ENCODE peak calls at places on chromosome 20, in ten cellular contexts. X is RWPE1; R is heart right ventricle; L is PC-9; G is H1; Q is HepG2; S is psoas muscle; Y is CD8-positive, alpha-beta memory T cell; W is SK-N-MC; U is dorsolateral prefrontal cortex. K is an unnamed sample.

GRCh38 chr20:364905-365794 is 15.4 kb upstream of the TRIB3 start:
- DNase-seq in X (peak), R (no peak), L (peak), G (no peak), Q (peak), S (no peak), Y (peak), W (no peak), U (no peak), K (no peak)

GRCh38 chr20:29873946-29874345 is 1383.5 kb upstream of the DEFB115 start:
- DNase-seq in X (no peak), R (peak), L (no peak), G (peak), Q (no peak), S (peak), Y (peak), W (peak), U (peak), K (no peak)

GRCh38 chr20:54067606-54068174 is 2.7 kb downstream of the BCAS1 start:
- DNase-seq in X (peak), R (no peak), L (peak), G (peak), Q (peak), S (no peak), Y (no peak), W (no peak), U (no peak), K (no peak)

GRCh38 chr20:9051508-9051907 is 17.4 kb upstream of the PLCB4 start:
- DNase-seq in X (peak), R (no peak), L (peak), G (no peak), Q (peak), S (no peak), Y (no peak), W (no peak), U (no peak), K (no peak)

GRCh38 chr20:59933296-59933848 is at the start of gene SYCP2:
- DNase-seq in X (peak), R (peak), L (no peak), G (no peak), Q (no peak), S (peak), Y (peak), W (no peak), U (peak), K (no peak)

GRCh38 chr20:4989570-4989969 is 11.7 kb downstream of the SLC23A2 start:
- DNase-seq in X (no peak), R (no peak), L (no peak), G (no peak), Q (no peak), S (no peak), Y (no peak), W (no peak), U (peak), K (no peak)

GRCh38 chr20:20407891-20408805 is 40.2 kb downstream of the INSM1 start:
- DNase-seq in X (no peak), R (no peak), L (no peak), G (no peak), Q (peak), S (no peak), Y (no peak), W (no peak), U (peak), K (peak)

GRCh38 chr20:61930776-61931475 is 134.8 kb downstream of the TAF4 start:
- DNase-seq in X (no peak), R (peak), L (no peak), G (no peak), Q (no peak), S (peak), Y (peak), W (no peak), U (peak), K (no peak)

GRCh38 chr20:50321797-50322480 is 131.3 kb downstream of the CEBPB start:
- DNase-seq in X (peak), R (no peak), L (no peak), G (no peak), Q (no peak), S (no peak), Y (no peak), W (no peak), U (no peak), K (no peak)
- H3K27ac ChIP-seq in X (peak), R (no peak), L (peak), G (no peak), Q (no peak), S (peak), Y (no peak), W (no peak), U (no peak), K (no peak)

GRCh38 chr20:18727032-18727508 is 86.5 kb upstream of the SCP2D1 start:
- DNase-seq in X (no peak), R (no peak), L (no peak), G (no peak), Q (no peak), S (no peak), Y (no peak), W (no peak), U (no peak), K (no peak)
- H3K27ac ChIP-seq in X (no peak), R (no peak), L (no peak), G (no peak), Q (no peak), S (no peak), Y (no peak), W (no peak), U (no peak), K (no peak)

GRCh38 chr20:34083137-34083536 is 28.9 kb downstream of the EIF2S2 start:
- DNase-seq in X (peak), R (peak), L (peak), G (no peak), Q (no peak), S (peak), Y (no peak), W (no peak), U (no peak), K (no peak)
- H3K27ac ChIP-seq in X (peak), R (peak), L (no peak), G (no peak), Q (no peak), S (peak), Y (no peak), W (no peak), U (no peak), K (no peak)

DNA sequence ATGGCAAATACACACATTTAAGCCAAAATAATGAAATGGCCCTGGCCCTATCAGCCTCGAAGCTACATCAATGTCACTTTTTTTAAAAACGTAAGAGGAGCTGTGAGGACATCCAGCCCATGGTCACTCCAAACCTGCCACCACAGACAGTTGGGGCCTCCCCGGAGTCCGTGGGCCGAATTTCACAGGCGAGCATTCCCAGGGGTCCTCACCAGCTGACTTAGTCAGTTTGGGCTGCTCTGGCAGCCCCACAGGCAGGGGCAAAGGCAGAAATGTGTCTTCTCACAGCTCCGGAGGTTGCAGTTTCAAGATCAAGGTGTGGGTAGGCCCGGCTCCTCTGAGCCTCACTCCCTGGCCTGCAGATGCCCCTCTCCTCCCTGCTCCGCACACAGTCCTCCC is 25.8 kb upstream of the CD93 start:
- DNase-seq in X (no peak), R (no peak), L (no peak), G (no peak), Q (no peak), S (no peak), Y (no peak), W (no peak), U (no peak), K (no peak)
- H3K27ac ChIP-seq in X (no peak), R (no peak), L (no peak), G (no peak), Q (no peak), S (no peak), Y (no peak), W (no peak), U (no peak), K (no peak)

GRCh38 chr20:57653546-57653900 is 33.3 kb upstream of the ZBP1 start:
- DNase-seq in X (no peak), R (no peak), L (no peak), G (no peak), Q (no peak), S (peak), Y (no peak), W (no peak), U (peak), K (no peak)

GRCh38 chr20:57653910-57654309 is 33.7 kb upstream of the ZBP1 start:
- DNase-seq in X (no peak), R (no peak), L (no peak), G (no peak), Q (no peak), S (peak), Y (no peak), W (no peak), U (peak), K (no peak)

GRCh38 chr20:57651977-57652864 is 32.0 kb upstream of the ZBP1 start:
- DNase-seq in X (no peak), R (no peak), L (no peak), G (no peak), Q (no peak), S (peak), Y (peak), W (no peak), U (peak), K (no peak)

GRCh38 chr20:57654363-57654997 is 34.3 kb upstream of the ZBP1 start:
- DNase-seq in X (peak), R (no peak), L (peak), G (peak), Q (peak), S (peak), Y (peak), W (peak), U (peak), K (no peak)

GRCh38 chr20:57652865-57653545 is 32.8 kb upstream of the ZBP1 start:
- DNase-seq in X (no peak), R (no peak), L (no peak), G (no peak), Q (no peak), S (peak), Y (no peak), W (no peak), U (peak), K (no peak)
- H3K27ac ChIP-seq in X (peak), R (no peak), L (no peak), G (no peak), Q (no peak), S (no peak), Y (no peak), W (no peak), U (no peak), K (no peak)